ENCODE peak calls at places on chromosomes 3 and 15, in ten cellular contexts. G is GM23338, S is endothelial cell, J is body of pancreas, O is nephron progenitor cell, T is astrocyte of the spinal cord, X is epithelial cell of proximal tubule, L is foreskin fibroblast, M is cardiac fibroblast, P is omental fat pad. Z is an unnamed sample.

GRCh38 chr15:30929064-30929669 is 25.5 kb downstream of the FAN1 start:
- DNase-seq in G (no peak), S (no peak), J (peak), O (no peak), T (no peak), X (no peak), L (no peak), M (no peak), P (no peak), Z (no peak)

GRCh38 chr15:92843326-92843725 is 56.8 kb upstream of the CHD2 start:
- DNase-seq in G (no peak), S (no peak), J (no peak), O (no peak), T (no peak), X (no peak), L (no peak), M (no peak), P (no peak), Z (no peak)

GRCh38 chr15:39969871-39970270 is 36.0 kb downstream of the EIF2AK4 start:
- DNase-seq in G (no peak), S (no peak), J (peak), O (no peak), T (peak), X (peak), L (peak), M (peak), P (peak), Z (peak)

GRCh38 chr3:27454914-27455313 is 29.3 kb downstream of the SLC4A7 start:
- DNase-seq in G (no peak), S (no peak), J (no peak), O (no peak), T (peak), X (no peak), L (no peak), M (peak), P (no peak), Z (peak)

GRCh38 chr15:80856809-80857377 is 77.7 kb downstream of the CEMIP start:
- DNase-seq in G (peak), S (no peak), J (peak), O (no peak), T (peak), X (no peak), L (no peak), M (no peak), P (no peak), Z (peak)

GRCh38 chr3:45414823-45415222 is 26.4 kb downstream of the LARS2 start:
- DNase-seq in G (no peak), S (no peak), J (no peak), O (no peak), T (no peak), X (no peak), L (no peak), M (no peak), P (no peak), Z (no peak)

GRCh38 chr3:134911611-134912604 is 116.8 kb downstream of the EPHB1 start:
- DNase-seq in G (no peak), S (no peak), J (no peak), O (no peak), T (no peak), X (no peak), L (no peak), M (no peak), P (no peak), Z (no peak)

GRCh38 chr3:126134219-126134975 is 46.0 kb downstream of the ALDH1L1 start:
- DNase-seq in G (peak), S (peak), J (peak), O (peak), T (peak), X (no peak), L (peak), M (peak), P (no peak), Z (peak)

GRCh38 chr15:59177445-59177728 is 29.3 kb upstream of the LDHAL6B start:
- DNase-seq in G (no peak), S (no peak), J (no peak), O (no peak), T (no peak), X (no peak), L (no peak), M (no peak), P (no peak), Z (no peak)

GRCh38 chr15:67188551-67189218 is 65.8 kb downstream of the AAGAB start:
- DNase-seq in G (no peak), S (no peak), J (no peak), O (no peak), T (peak), X (no peak), L (peak), M (peak), P (no peak), Z (no peak)

GRCh38 chr3:119298565-119298941 is 4.4 kb downstream of the ARHGAP31 start:
- DNase-seq in G (no peak), S (no peak), J (no peak), O (no peak), T (no peak), X (no peak), L (no peak), M (no peak), P (no peak), Z (no peak)

GRCh38 chr3:122646146-122646988 is 34.3 kb upstream of the PARP14 start:
- DNase-seq in G (no peak), S (no peak), J (no peak), O (no peak), T (no peak), X (no peak), L (no peak), M (no peak), P (no peak), Z (no peak)

GRCh38 chr3:187804120-187805106 is 59.1 kb upstream of the BCL6 start:
- DNase-seq in G (no peak), S (no peak), J (no peak), O (no peak), T (no peak), X (no peak), L (no peak), M (no peak), P (no peak), Z (no peak)

GRCh38 chr3:194254032-194254431 is 97.1 kb downstream of the CPN2 start:
- DNase-seq in G (no peak), S (peak), J (no peak), O (no peak), T (no peak), X (no peak), L (no peak), M (no peak), P (no peak), Z (no peak)

GRCh38 chr15:48897144-48897814 is 19.3 kb downstream of the EID1 start:
- DNase-seq in G (peak), S (no peak), J (no peak), O (peak), T (peak), X (no peak), L (peak), M (peak), P (no peak), Z (peak)

GRCh38 chr3:126439346-126439967 is 36.2 kb downstream of the ZXDC start:
- DNase-seq in G (no peak), S (no peak), J (peak), O (no peak), T (no peak), X (no peak), L (no peak), M (no peak), P (no peak), Z (no peak)

GRCh38 chr15:31347067-31347975 is 20.7 kb downstream of the KLF13 start:
- DNase-seq in G (no peak), S (no peak), J (peak), O (no peak), T (no peak), X (no peak), L (no peak), M (no peak), P (no peak), Z (no peak)

GRCh38 chr3:134352031-134352671 is 22.1 kb downstream of the AMOTL2 start:
- DNase-seq in G (no peak), S (no peak), J (peak), O (no peak), T (no peak), X (no peak), L (no peak), M (peak), P (no peak), Z (peak)

GRCh38 chr3:181711325-181712135 is at the start of gene SOX2:
- DNase-seq in G (peak), S (peak), J (peak), O (peak), T (peak), X (no peak), L (peak), M (peak), P (no peak), Z (peak)

GRCh38 chr3:47394140-47394855 is 13.5 kb downstream of the PTPN23 start:
- DNase-seq in G (no peak), S (no peak), J (no peak), O (peak), T (no peak), X (no peak), L (peak), M (peak), P (no peak), Z (no peak)

GRCh38 chr3:37456270-37456708 is 281.9 kb upstream of the LRRFIP2 start:
- DNase-seq in G (peak), S (no peak), J (peak), O (no peak), T (no peak), X (no peak), L (no peak), M (peak), P (no peak), Z (peak)

GRCh38 chr3:55074861-55075260 is 147.0 kb upstream of the LRTM1 start:
- DNase-seq in G (no peak), S (no peak), J (no peak), O (no peak), T (no peak), X (no peak), L (no peak), M (no peak), P (no peak), Z (no peak)

GRCh38 chr3:133441867-133442270 is 42.0 kb downstream of the BFSP2 start:
- DNase-seq in G (no peak), S (no peak), J (no peak), O (no peak), T (no peak), X (no peak), L (no peak), M (no peak), P (no peak), Z (no peak)

GRCh38 chr3:52408466-52408865 is 36.4 kb downstream of the SEMA3G start:
- DNase-seq in G (no peak), S (no peak), J (peak), O (no peak), T (no peak), X (no peak), L (no peak), M (no peak), P (no peak), Z (no peak)

GRCh38 chr15:90957791-90958190 is 3.1 kb downstream of the RCCD1 start:
- DNase-seq in G (no peak), S (no peak), J (no peak), O (no peak), T (no peak), X (no peak), L (no peak), M (no peak), P (no peak), Z (no peak)

GRCh38 chr15:90957105-90957790 is 2.6 kb downstream of the RCCD1 start:
- DNase-seq in G (peak), S (peak), J (peak), O (peak), T (peak), X (no peak), L (peak), M (no peak), P (no peak), Z (no peak)

GRCh38 chr15:90954712-90955671 is at the start of gene RCCD1:
- DNase-seq in G (peak), S (peak), J (peak), O (peak), T (peak), X (no peak), L (peak), M (peak), P (peak), Z (peak)

GRCh38 chr15:90955911-90956310 is 1.2 kb downstream of the RCCD1 start:
- DNase-seq in G (peak), S (no peak), J (peak), O (no peak), T (no peak), X (no peak), L (no peak), M (no peak), P (no peak), Z (peak)

DNA sequence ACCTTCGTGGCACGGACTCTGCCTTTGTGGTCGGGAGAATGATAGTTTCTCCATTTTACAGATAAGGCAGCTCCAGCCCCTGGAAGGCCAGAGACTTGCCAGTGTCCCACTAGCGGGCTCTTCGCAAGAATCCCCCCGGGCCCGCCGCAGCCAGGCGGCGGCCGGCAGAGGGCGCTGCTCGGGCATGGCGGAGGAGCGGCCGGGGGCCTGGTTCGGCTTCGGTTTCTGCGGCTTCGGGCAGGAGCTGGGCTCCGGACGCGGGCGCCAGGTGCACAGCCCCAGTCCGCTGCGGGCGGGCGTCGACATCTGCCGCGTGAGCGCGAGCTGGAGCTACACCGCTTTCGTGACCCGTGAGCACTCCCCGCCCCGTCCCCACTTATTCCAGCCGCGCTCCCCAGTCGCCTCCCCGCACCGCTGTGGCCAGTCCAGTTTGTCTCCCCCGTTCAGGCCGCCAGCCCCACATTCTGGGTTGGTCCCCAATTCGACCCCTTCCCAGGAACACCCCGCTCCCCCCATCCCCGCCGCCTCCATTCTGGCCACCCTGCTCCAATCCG is 1.9 kb downstream of the RCCD1 start:
- DNase-seq in G (peak), S (peak), J (peak), O (peak), T (peak), X (no peak), L (peak), M (peak), P (peak), Z (peak)
- TF ChIP-seq CTCF in G (peak), S (peak), J (peak), O (peak), T (peak), X (peak), L (peak), M (peak), P (peak), Z (peak)

GRCh38 chr15:77775851-77776250 is 143.1 kb upstream of the LINGO1 start:
- DNase-seq in G (no peak), S (no peak), J (no peak), O (no peak), T (no peak), X (no peak), L (no peak), M (no peak), P (no peak), Z (no peak)

GRCh38 chr15:77774350-77774749 is 141.6 kb upstream of the LINGO1 start:
- DNase-seq in G (no peak), S (no peak), J (no peak), O (no peak), T (no peak), X (no peak), L (no peak), M (no peak), P (no peak), Z (no peak)

GRCh38 chr15:77773003-77773402 is 140.3 kb upstream of the LINGO1 start:
- DNase-seq in G (no peak), S (no peak), J (no peak), O (no peak), T (no peak), X (no peak), L (no peak), M (no peak), P (no peak), Z (no peak)

GRCh38 chr15:77773903-77774302 is 141.2 kb upstream of the LINGO1 start:
- DNase-seq in G (no peak), S (no peak), J (no peak), O (no peak), T (no peak), X (no peak), L (no peak), M (no peak), P (no peak), Z (no peak)

GRCh38 chr15:77775373-77775772 is 142.7 kb upstream of the LINGO1 start:
- DNase-seq in G (no peak), S (no peak), J (no peak), O (no peak), T (no peak), X (no peak), L (no peak), M (no peak), P (no peak), Z (no peak)
- TF ChIP-seq CTCF in G (no peak), S (no peak), J (no peak), O (no peak), T (no peak), X (no peak), L (no peak), M (no peak), P (no peak), Z (no peak)

GRCh38 chr3:161914703-161915102 is 418.1 kb downstream of the OTOL1 start:
- DNase-seq in G (peak), S (peak), J (no peak), O (peak), T (peak), X (peak), L (peak), M (peak), P (no peak), Z (no peak)
- TF ChIP-seq CTCF in G (peak), S (no peak), J (no peak), O (peak), T (peak), X (peak), L (peak), M (peak), P (no peak), Z (no peak)

GRCh38 chr3:65412591-65412990 is 626.1 kb downstream of the MAGI1 start:
- DNase-seq in G (peak), S (peak), J (peak), O (peak), T (no peak), X (peak), L (no peak), M (no peak), P (no peak), Z (peak)
- TF ChIP-seq CTCF in G (peak), S (no peak), J (peak), O (peak), T (no peak), X (peak), L (no peak), M (no peak), P (no peak), Z (no peak)

DNA sequence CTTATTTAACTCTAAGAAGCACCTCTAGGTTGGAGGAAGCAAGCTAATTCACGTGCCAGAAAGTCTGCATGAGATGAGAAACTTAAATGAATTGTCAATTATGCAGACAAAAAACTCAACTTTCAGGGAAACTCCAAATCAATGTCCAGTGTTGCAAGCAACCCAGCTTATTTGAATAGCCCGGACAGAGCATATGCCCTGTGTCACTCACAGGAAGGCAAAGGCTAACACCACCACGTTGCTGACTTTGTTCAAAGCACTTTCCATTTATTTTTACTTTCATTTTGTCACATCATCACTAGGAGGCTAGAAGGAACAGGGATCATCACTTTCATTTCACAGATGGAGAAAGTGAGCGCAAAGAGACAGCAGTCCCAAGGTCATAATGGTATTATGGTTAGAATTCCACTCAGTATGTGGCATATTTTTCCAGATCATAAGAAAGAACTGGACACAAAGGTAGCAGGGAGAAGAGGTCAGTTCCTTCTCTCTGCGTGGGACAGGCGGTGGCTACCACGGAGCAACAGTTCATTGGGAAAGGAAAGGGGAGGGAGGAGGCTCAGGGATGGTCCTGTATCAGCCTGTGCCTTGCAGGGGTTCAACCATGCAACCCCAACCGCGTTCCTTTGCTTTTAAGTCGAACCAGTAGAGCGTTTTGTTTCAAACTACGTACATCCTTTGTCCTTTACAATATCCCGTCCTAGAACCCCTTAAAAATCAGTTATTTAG is 1.2 kb downstream of the HEG1 start:
- DNase-seq in G (peak), S (no peak), J (no peak), O (no peak), T (peak), X (no peak), L (peak), M (peak), P (no peak), Z (peak)
- TF ChIP-seq CTCF in G (no peak), S (no peak), J (peak), O (no peak), T (peak), X (no peak), L (no peak), M (no peak), P (no peak), Z (no peak)

DNA sequence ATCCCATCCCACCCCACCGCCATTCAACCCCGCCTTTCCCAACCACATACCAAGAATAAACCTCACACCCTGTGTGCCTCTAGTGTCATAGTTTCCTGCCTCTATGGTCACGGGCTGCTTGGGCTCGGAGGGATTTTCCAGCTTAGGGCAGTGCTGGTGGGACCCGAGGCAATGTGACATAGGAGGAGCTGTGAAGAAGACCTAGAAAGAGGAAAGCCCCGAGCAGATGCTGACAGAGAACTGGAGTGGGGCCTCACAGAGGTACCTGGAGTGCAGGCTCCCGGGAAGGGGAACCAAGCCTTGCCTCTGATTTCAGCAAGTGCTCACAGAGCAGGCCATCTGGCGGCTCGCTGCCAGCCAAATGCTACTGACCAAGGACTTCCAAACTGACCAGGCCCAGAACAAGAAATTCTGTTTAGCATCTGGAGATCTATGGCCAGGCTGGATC is 27.5 kb downstream of the BHLHE40 start:
- DNase-seq in G (no peak), S (no peak), J (no peak), O (no peak), T (no peak), X (no peak), L (no peak), M (peak), P (no peak), Z (no peak)
- TF ChIP-seq CTCF in G (no peak), S (no peak), J (no peak), O (no peak), T (no peak), X (no peak), L (no peak), M (no peak), P (no peak), Z (no peak)

DNA sequence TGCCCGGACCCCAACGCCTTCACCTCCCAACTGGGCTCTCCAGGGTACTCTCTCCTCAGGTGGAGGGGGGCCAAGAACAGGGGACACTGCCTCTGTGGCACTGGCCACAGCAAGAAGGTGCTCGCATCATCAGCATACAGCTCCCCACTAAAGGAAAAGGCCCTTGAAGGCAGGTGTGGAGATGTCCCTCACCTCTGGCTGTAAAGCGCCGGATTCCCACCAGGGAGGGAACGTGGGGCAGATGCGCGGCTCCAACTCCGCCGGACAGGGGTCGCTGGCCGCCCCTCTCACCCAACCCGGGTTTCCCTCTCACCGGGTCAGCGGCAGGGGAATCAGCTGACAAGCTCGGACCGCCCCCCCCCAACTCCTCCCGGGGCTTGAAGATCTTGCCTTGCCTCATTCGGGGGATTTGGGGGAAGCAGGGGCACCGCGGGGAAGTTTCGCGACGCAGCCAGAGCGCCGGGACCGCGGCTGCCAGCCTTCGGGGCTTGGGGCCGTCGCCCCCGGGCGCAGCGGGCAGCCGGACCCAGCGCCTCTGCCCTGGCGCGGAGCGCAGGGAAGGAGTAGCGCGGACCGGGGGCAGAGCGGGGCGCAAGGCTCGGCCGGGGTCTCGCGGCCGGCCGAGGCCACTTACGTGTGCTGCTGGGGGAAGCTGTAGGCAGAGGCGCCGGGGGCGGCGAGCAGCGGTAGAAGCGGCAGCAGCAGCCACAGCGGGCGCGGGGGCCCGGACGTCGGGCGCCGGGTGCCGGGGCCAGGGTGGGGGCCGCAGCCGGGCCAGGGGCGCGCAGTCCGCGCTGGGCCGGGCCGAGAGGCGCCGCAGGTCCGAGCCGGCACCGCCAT is 630 bp downstream of the CACNA2D2 start:
- DNase-seq in G (peak), S (peak), J (no peak), O (peak), T (no peak), X (no peak), L (no peak), M (no peak), P (no peak), Z (no peak)
- TF ChIP-seq CTCF in G (peak), S (no peak), J (no peak), O (no peak), T (no peak), X (no peak), L (no peak), M (no peak), P (no peak), Z (no peak)

Z was measured in MCF 10A.